ENCODE peak calls at places on chromosome 2, in six cellular contexts. L, J, E, U, F and Q are unnamed samples.
A peak's percentile ranks its signal among the peaks of the same experiment; 100 is the strongest.

GRCh38 chr2:86249843-86250402 is 50.7 kb downstream of the MRPL35 start:
- DNase-seq in F (no peak), U (no peak), E (no peak), J (no peak), L (peak; percentile 52), Q (no peak)

GRCh38 chr2:208389940-208390339 is 16.7 kb upstream of the PTH2R start:
- DNase-seq in L (no peak), J (no peak), U (no peak), E (no peak), F (no peak), Q (no peak)

GRCh38 chr2:150188177-150188576 is 299.3 kb downstream of the RND3 start:
- DNase-seq in L (no peak), J (no peak), E (no peak), F (no peak), U (no peak), Q (peak; percentile 51)

GRCh38 chr2:179532890-179533289 is 268.3 kb upstream of the SESTD1 start:
- DNase-seq in E (no peak), U (no peak), F (no peak), J (peak; percentile 75), L (no peak), Q (peak; percentile 19)

GRCh38 chr2:26704441-26704977 is 12.0 kb downstream of the KCNK3 start:
- DNase-seq in F (no peak), E (no peak), J (no peak), U (no peak), L (no peak), Q (peak; percentile 46)

GRCh38 chr2:152553518-152553917 is 163.7 kb downstream of the PRPF40A start:
- DNase-seq in F (no peak), E (no peak), J (no peak), U (no peak), L (no peak), Q (no peak)

GRCh38 chr2:105919826-105920225 is 175.1 kb downstream of the NCK2 start:
- DNase-seq in F (peak; percentile 20), U (no peak), E (no peak), J (no peak), L (no peak), Q (peak; percentile 50)

GRCh38 chr2:231182500-231182899 is 15.9 kb upstream of the ARMC9 start:
- DNase-seq in L (no peak), J (no peak), U (no peak), F (no peak), E (no peak), Q (no peak)

GRCh38 chr2:146853741-146854444 is 990.9 kb upstream of the ACVR2A start:
- DNase-seq in U (no peak), F (no peak), J (no peak), E (no peak), L (no peak), Q (peak; percentile 3)

GRCh38 chr2:231642631-231643493 is 50.2 kb downstream of the TEX44 start:
- DNase-seq in L (peak; percentile 68), F (no peak), E (peak; percentile 53), J (no peak), U (peak; percentile 82), Q (peak; percentile 99)

GRCh38 chr2:198657520-198658121 is 800.1 kb downstream of the SATB2 start:
- DNase-seq in J (peak; percentile 63), E (no peak), F (peak; percentile 14), U (no peak), L (peak; percentile 7), Q (peak; percentile 38)

GRCh38 chr2:120007851-120008250 is 5.0 kb upstream of the EPB41L5 start:
- DNase-seq in U (no peak), F (no peak), E (no peak), J (peak; percentile 64), L (no peak), Q (no peak)

GRCh38 chr2:230947908-230948365 is 22.9 kb upstream of the GPR55 start:
- DNase-seq in U (no peak), L (peak; percentile 50), F (no peak), J (no peak), E (no peak), Q (no peak)

GRCh38 chr2:72027426-72028161 is 120.1 kb downstream of the CYP26B1 start:
- DNase-seq in U (peak; percentile 25), E (no peak), F (peak; percentile 0), J (no peak), L (no peak), Q (peak; percentile 79)

GRCh38 chr2:38184964-38185603 is 109.1 kb upstream of the CYP1B1 start:
- DNase-seq in F (no peak), J (no peak), E (no peak), L (peak; percentile 49), U (no peak), Q (peak; percentile 31)

GRCh38 chr2:74836675-74837401 is 2.9 kb downstream of the HK2 start:
- DNase-seq in U (no peak), L (no peak), E (no peak), F (no peak), J (no peak), Q (no peak)
- TF ChIP-seq CTCF in U (no peak), L (no peak), E (peak; percentile 33), F (peak; percentile 25), J (no peak), Q (no peak)

GRCh38 chr2:32562906-32563305 is 64.9 kb upstream of the TTC27 start:
- DNase-seq in L (no peak), E (no peak), J (no peak), F (no peak), U (no peak), Q (no peak)
- TF ChIP-seq CTCF in L (no peak), E (no peak), J (no peak), F (no peak), U (no peak), Q (no peak)

GRCh38 chr2:176821350-176821749 is 391.2 kb upstream of the HNRNPA3 start:
- DNase-seq in J (no peak), U (no peak), L (no peak), E (no peak), F (no peak), Q (no peak)
- TF ChIP-seq CTCF in J (no peak), U (no peak), L (no peak), E (peak; percentile 19), F (no peak), Q (peak; percentile 13)

GRCh38 chr2:172113617-172114016 is 10.9 kb upstream of the DLX2 start:
- DNase-seq in L (peak; percentile 31), U (no peak), E (no peak), F (no peak), J (peak; percentile 56), Q (peak; percentile 44)
- TF ChIP-seq CTCF in L (peak; percentile 40), U (peak; percentile 4), E (no peak), F (peak; percentile 63), J (peak; percentile 67), Q (no peak)

GRCh38 chr2:10303174-10303633 is 500 bp downstream of the HPCAL1 start:
- DNase-seq in J (peak; percentile 41), L (no peak), U (no peak), F (peak; percentile 16), E (no peak), Q (no peak)

GRCh38 chr2:10304458-10305253 is 2.0 kb downstream of the HPCAL1 start:
- DNase-seq in L (no peak), E (no peak), U (no peak), F (no peak), J (peak; percentile 49), Q (no peak)

GRCh38 chr2:10302479-10303173 is at the start of gene HPCAL1:
- DNase-seq in F (peak; percentile 82), E (peak; percentile 83), J (peak; percentile 96), L (peak; percentile 97), U (peak; percentile 90), Q (peak; percentile 87)

GRCh38 chr2:10305254-10305635 is 2.5 kb downstream of the HPCAL1 start:
- DNase-seq in J (no peak), L (no peak), E (no peak), U (no peak), F (no peak), Q (no peak)

DNA sequence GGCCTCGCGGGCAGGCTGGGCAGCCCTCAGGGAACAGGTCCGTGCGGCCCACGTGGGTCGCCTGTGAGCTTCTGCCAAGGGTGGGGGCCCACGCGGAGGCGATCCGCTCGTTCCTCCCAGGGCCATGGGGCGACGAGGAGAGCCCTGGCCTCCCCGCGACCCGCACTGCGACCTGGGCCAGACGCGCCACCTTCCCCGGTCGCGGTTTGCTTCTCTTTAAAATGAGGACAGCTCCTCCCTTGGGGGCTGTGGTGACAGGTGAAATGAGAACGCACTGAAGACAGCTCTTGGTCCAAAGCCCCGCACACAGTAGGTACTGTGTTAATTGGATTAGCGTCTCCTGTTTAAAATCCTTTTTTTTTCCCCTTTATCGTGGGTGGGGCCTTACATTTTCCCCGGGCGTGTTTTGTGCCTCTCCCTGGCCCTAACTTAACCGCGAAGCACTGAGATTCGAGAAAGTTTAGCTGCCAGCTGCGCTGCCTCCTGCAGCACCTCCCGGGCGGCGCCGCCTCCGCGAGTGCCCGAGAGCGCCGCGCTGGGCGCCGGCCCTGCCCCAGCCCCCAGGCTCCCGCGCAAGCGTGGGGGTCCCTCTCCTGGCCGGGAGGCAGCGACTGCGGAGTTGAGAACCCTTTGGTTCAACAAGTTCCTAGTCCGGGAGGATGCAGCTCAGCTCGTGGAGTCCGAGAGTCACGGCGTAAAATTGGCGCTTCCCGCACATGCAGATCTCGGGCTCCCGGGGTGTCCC is 1.1 kb downstream of the HPCAL1 start:
- DNase-seq in U (peak; percentile 58), F (peak; percentile 46), L (peak; percentile 65), J (peak; percentile 76), E (no peak), Q (peak; percentile 46)
- TF ChIP-seq CTCF in U (no peak), F (peak; percentile 41), L (peak; percentile 9), J (peak; percentile 28), E (no peak), Q (no peak)

GRCh38 chr2:186460465-186460864 is 25.6 kb upstream of the ZC3H15 start:
- DNase-seq in J (peak; percentile 8), E (no peak), L (no peak), U (no peak), F (no peak), Q (peak; percentile 35)
- TF ChIP-seq CTCF in J (peak; percentile 53), E (peak; percentile 45), L (peak; percentile 56), U (no peak), F (peak; percentile 66), Q (peak; percentile 39)

DNA sequence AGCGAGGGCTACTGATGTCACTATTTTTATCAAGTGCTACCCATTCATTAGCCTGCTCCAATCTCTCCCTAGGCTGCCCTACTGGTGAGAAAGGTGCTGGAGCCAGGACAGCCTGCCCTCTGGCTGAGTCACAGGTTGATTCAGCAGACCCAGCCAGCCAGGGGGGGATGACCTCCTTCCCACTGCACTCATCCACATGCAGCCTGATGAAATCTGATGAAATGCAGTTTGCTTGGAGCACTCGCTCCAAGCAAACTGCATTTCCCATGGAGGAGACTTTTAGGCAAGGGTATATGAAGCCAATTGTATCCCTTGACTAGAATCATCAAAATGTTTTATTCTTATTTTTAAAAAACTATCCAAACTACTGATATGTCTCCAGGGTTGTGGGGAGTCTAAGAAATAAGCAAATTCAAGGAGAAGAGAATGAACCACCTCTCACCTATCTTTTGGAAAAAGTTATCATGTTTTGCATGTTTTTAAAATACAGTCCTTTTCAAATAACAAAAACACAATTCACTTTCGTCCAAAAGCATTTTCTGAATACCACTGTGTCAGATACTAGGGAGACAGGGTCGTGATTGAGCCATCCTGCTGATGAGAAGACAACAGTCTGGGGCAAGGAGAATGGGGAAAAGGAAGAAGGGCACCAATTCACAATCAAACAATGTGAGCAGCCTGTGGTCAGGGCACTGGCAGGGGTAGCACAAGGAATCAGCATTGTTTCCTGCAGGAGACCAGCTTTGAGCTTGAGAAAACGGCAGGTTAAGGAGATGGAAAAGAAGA is 128.3 kb downstream of the AFF3 start:
- DNase-seq in J (peak; percentile 12), L (no peak), U (no peak), F (no peak), E (no peak), Q (peak; percentile 88)
- TF ChIP-seq CTCF in J (no peak), L (no peak), U (no peak), F (no peak), E (no peak), Q (peak; percentile 22)

GRCh38 chr2:227325056-227325823 is at the start of gene MFF:
- DNase-seq in J (peak; percentile 90), L (peak; percentile 95), E (peak; percentile 74), U (peak; percentile 93), F (peak; percentile 81), Q (peak; percentile 93)
- TF ChIP-seq CTCF in J (peak; percentile 38), L (peak; percentile 51), E (no peak), U (no peak), F (no peak), Q (peak; percentile 34)